ENCODE peak calls at places on chromosomes 7 and 10, in eight cellular contexts. P is heart left ventricle, E is uterus, H is testis, C is AG10803, Q is Karpas-422, O is fibroblast of mammary gland, Z is fibroblast of the aortic adventitia. X is an unnamed sample.
A peak's percentile ranks its signal among the peaks of the same experiment; 100 is the strongest.

GRCh38 chr7:142535123-142535779 is 214.0 kb upstream of the PRSS1 start:
- DNase-seq in Z (peak; percentile 91), P (no peak), E (no peak), O (peak; percentile 92), Q (peak; percentile 89), H (peak; percentile 65), C (peak; percentile 82), X (no peak)

GRCh38 chr10:103507235-103508191 is 14.0 kb downstream of the NEURL1 start:
- DNase-seq in C (no peak), O (no peak), P (no peak), Z (no peak), E (no peak), H (peak; percentile 13), Q (peak; percentile 69), X (no peak)

GRCh38 chr10:49309691-49310371 is 10.9 kb downstream of the C10orf71 start:
- DNase-seq in C (no peak), H (no peak), Q (no peak), E (no peak), Z (no peak), O (no peak), P (no peak), X (no peak)

GRCh38 chr7:146764458-146764857 is 647.9 kb downstream of the CNTNAP2 start:
- DNase-seq in C (no peak), E (no peak), O (no peak), P (no peak), Q (no peak), H (no peak), Z (no peak), X (no peak)

GRCh38 chr7:25830228-25830627 is 321.8 kb upstream of the NFE2L3 start:
- DNase-seq in O (no peak), Z (no peak), Q (no peak), C (no peak), E (no peak), H (no peak), P (no peak), X (no peak)

GRCh38 chr7:111755388-111755787 is 193.1 kb upstream of the IMMP2L start:
- DNase-seq in Q (no peak), O (no peak), H (no peak), C (no peak), E (no peak), P (no peak), Z (no peak), X (no peak)

GRCh38 chr10:126243306-126243705 is 145.0 kb downstream of the ADAM12 start:
- DNase-seq in H (no peak), E (no peak), C (peak; percentile 45), O (peak; percentile 40), Q (no peak), P (no peak), Z (peak; percentile 46), X (no peak)

GRCh38 chr7:106012935-106013439 is 49.9 kb downstream of the CDHR3 start:
- DNase-seq in H (no peak), P (no peak), Q (no peak), Z (peak; percentile 65), C (peak; percentile 84), O (peak; percentile 69), E (no peak), X (no peak)

GRCh38 chr10:7696545-7696944 is 6.6 kb upstream of the ITIH2 start:
- DNase-seq in E (no peak), O (no peak), C (no peak), Z (peak; percentile 56), Q (no peak), H (no peak), P (peak; percentile 31), X (no peak)

GRCh38 chr10:66187096-66187733 is 738.6 kb upstream of the LRRTM3 start:
- DNase-seq in E (no peak), Q (no peak), Z (no peak), O (no peak), H (no peak), P (no peak), C (no peak), X (no peak)

GRCh38 chr7:121473645-121474300 is 77.7 kb upstream of the FAM3C start:
- DNase-seq in H (no peak), C (no peak), Z (no peak), O (no peak), E (no peak), Q (no peak), P (no peak), X (no peak)

GRCh38 chr10:99329238-99329890 is at the start of gene CNNM1:
- DNase-seq in Q (no peak), C (peak; percentile 32), P (no peak), O (peak; percentile 14), Z (no peak), E (no peak), H (peak; percentile 81), X (no peak)

GRCh38 chr10:7707102-7707501 is 4.0 kb downstream of the ITIH2 start:
- DNase-seq in C (no peak), H (no peak), O (no peak), P (no peak), E (no peak), Q (no peak), Z (no peak), X (no peak)

GRCh38 chr7:17333227-17333626 is 34.8 kb downstream of the AHR start:
- DNase-seq in P (no peak), Z (peak; percentile 52), O (no peak), H (no peak), E (no peak), C (no peak), Q (no peak), X (no peak)
- H3K4me3 ChIP-seq in P (no peak overlapping the region), Z (no peak overlapping the region), O (no peak overlapping the region), H (no peak overlapping the region), E (no peak overlapping the region), C (no peak overlapping the region), Q (no peak overlapping the region), X (no peak overlapping the region)

GRCh38 chr7:1986366-1987083 is 246.2 kb downstream of the MAD1L1 start:
- DNase-seq in H (no peak), P (no peak), Z (no peak), C (no peak), O (no peak), E (no peak), Q (no peak), X (no peak)
- H3K4me3 ChIP-seq in H (no peak overlapping the region), P (no peak overlapping the region), Z (no peak overlapping the region), C (no peak overlapping the region), O (no peak overlapping the region), E (no peak overlapping the region), Q (no peak overlapping the region), X (no peak overlapping the region)

GRCh38 chr10:72334196-72334831 is 20.4 kb downstream of the DNAJB12 start:
- DNase-seq in H (peak; percentile 75), C (no peak), E (no peak), P (no peak), Z (no peak), O (peak; percentile 52), Q (no peak), X (no peak)
- H3K4me3 ChIP-seq in H (no peak overlapping the region), C (no peak overlapping the region), E (no peak overlapping the region), P (no peak overlapping the region), Z (no peak overlapping the region), O (no peak overlapping the region), Q (peak overlapping the region; percentile 21), X (no peak overlapping the region)

GRCh38 chr7:66153691-66154090 is 39.0 kb downstream of the CRCP start:
- DNase-seq in C (no peak), Z (no peak), O (no peak), E (no peak), P (no peak), Q (no peak), H (no peak), X (no peak)

GRCh38 chr7:66145404-66145843 is 30.8 kb downstream of the CRCP start:
- DNase-seq in E (peak; percentile 57), H (peak; percentile 68), O (peak; percentile 67), Q (no peak), C (peak; percentile 73), Z (peak; percentile 94), P (peak; percentile 65), X (peak; percentile 87)

GRCh38 chr7:66146701-66147100 is 32.1 kb downstream of the CRCP start:
- DNase-seq in P (no peak), O (peak; percentile 94), Z (peak; percentile 51), H (no peak), Q (no peak), C (peak; percentile 73), E (no peak), X (peak; percentile 81)

GRCh38 chr7:66152538-66153191 is 38.0 kb downstream of the CRCP start:
- DNase-seq in C (peak; percentile 48), Q (no peak), Z (peak; percentile 60), E (no peak), O (peak; percentile 52), H (peak; percentile 26), P (no peak), X (no peak)

DNA sequence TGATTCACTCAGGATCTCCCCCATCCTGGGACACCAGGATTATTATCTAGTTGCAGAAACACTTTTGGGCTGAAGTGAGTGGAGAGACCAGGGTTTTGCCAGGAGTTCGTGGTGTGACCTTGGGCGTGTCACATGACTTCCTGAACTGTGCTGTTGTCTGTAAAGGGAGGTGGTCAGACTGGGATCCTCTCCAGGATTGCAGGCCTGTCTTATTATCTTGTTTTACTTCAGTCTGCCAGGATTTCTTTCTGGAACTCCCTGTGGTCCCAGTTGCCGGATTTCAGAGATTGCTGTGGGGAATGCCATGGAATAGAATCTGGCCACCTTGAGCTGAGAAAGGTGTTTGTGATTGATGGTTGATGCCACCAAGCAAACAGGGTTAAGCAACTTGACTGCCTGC is 35.8 kb downstream of the CRCP start:
- DNase-seq in E (peak; percentile 63), C (peak; percentile 85), Q (no peak), Z (peak; percentile 98), O (peak; percentile 92), H (peak; percentile 95), P (peak; percentile 71), X (peak; percentile 71)
- H3K4me3 ChIP-seq in E (no peak overlapping the region), C (no peak overlapping the region), Q (no peak overlapping the region), Z (no peak overlapping the region), O (no peak overlapping the region), H (no peak overlapping the region), P (no peak overlapping the region), X (no peak overlapping the region)

X was measured in lower leg skin.